ENCODE peak calls at places on chromosomes 5 and 9, in ten cellular contexts. One of them, this sample, is unnamed.

GRCh38 chr5:110880413-110880812 is 141.6 kb downstream of the SLC25A46 start:
- DNase-seq in A549: no peak
- DNase-seq in uterus: no peak
- DNase-seq in suprapubic skin: no peak
- DNase-seq in HCT116: no peak
- DNase-seq in HepG2: no peak
- DNase-seq in lung: peak; percentile 47
- DNase-seq in stomach: peak; percentile 64
- DNase-seq in heart left ventricle: no peak
- DNase-seq in body of pancreas: peak; percentile 20
- DNase-seq in this sample: peak; percentile 5

GRCh38 chr5:32753765-32754164 is 42.6 kb downstream of the NPR3 start:
- DNase-seq in A549: peak; percentile 40
- DNase-seq in uterus: no peak
- DNase-seq in suprapubic skin: no peak
- DNase-seq in HCT116: no peak
- DNase-seq in HepG2: no peak
- DNase-seq in lung: no peak
- DNase-seq in stomach: no peak
- DNase-seq in heart left ventricle: no peak
- DNase-seq in body of pancreas: no peak
- DNase-seq in this sample: no peak

GRCh38 chr9:30970186-30970585 is 1414.3 kb upstream of the ACO1 start:
- DNase-seq in A549: no peak
- DNase-seq in uterus: no peak
- DNase-seq in suprapubic skin: no peak
- DNase-seq in HCT116: no peak
- DNase-seq in HepG2: no peak
- DNase-seq in lung: no peak
- DNase-seq in stomach: no peak
- DNase-seq in heart left ventricle: no peak
- DNase-seq in body of pancreas: no peak
- DNase-seq in this sample: no peak

GRCh38 chr5:55597014-55597981 is 62.5 kb upstream of the PLPP1 start:
- DNase-seq in A549: peak; percentile 80
- DNase-seq in uterus: peak; percentile 68
- DNase-seq in suprapubic skin: no peak
- DNase-seq in HCT116: peak; percentile 54
- DNase-seq in HepG2: no peak
- DNase-seq in lung: peak; percentile 39
- DNase-seq in stomach: no peak
- DNase-seq in heart left ventricle: peak; percentile 72
- DNase-seq in body of pancreas: peak; percentile 34
- DNase-seq in this sample: peak; percentile 54

GRCh38 chr9:23598994-23599393 is 227.0 kb downstream of the ELAVL2 start:
- DNase-seq in A549: no peak
- DNase-seq in uterus: no peak
- DNase-seq in suprapubic skin: no peak
- DNase-seq in HCT116: no peak
- DNase-seq in HepG2: no peak
- DNase-seq in lung: no peak
- DNase-seq in stomach: no peak
- DNase-seq in heart left ventricle: no peak
- DNase-seq in body of pancreas: no peak
- DNase-seq in this sample: no peak

GRCh38 chr9:133075925-133076324 is 14.1 kb downstream of the CEL start:
- DNase-seq in A549: no peak
- DNase-seq in uterus: no peak
- DNase-seq in suprapubic skin: no peak
- DNase-seq in HCT116: no peak
- DNase-seq in HepG2: peak; percentile 14
- DNase-seq in lung: no peak
- DNase-seq in stomach: no peak
- DNase-seq in heart left ventricle: no peak
- DNase-seq in body of pancreas: no peak
- DNase-seq in this sample: no peak

GRCh38 chr5:159242656-159243055 is 20.4 kb upstream of the UBLCP1 start:
- DNase-seq in A549: no peak
- DNase-seq in uterus: no peak
- DNase-seq in suprapubic skin: no peak
- DNase-seq in HCT116: no peak
- DNase-seq in HepG2: no peak
- DNase-seq in lung: no peak
- DNase-seq in stomach: no peak
- DNase-seq in heart left ventricle: no peak
- DNase-seq in body of pancreas: no peak
- DNase-seq in this sample: no peak

GRCh38 chr9:36286388-36286787 is 28.1 kb upstream of the GNE start:
- DNase-seq in A549: no peak
- DNase-seq in uterus: no peak
- DNase-seq in suprapubic skin: no peak
- DNase-seq in HCT116: no peak
- DNase-seq in HepG2: no peak
- DNase-seq in lung: no peak
- DNase-seq in stomach: no peak
- DNase-seq in heart left ventricle: no peak
- DNase-seq in body of pancreas: no peak
- DNase-seq in this sample: no peak

GRCh38 chr5:1506242-1507015 is 17.3 kb downstream of the LPCAT1 start:
- DNase-seq in A549: no peak
- DNase-seq in uterus: no peak
- DNase-seq in suprapubic skin: no peak
- DNase-seq in HCT116: no peak
- DNase-seq in HepG2: no peak
- DNase-seq in lung: no peak
- DNase-seq in stomach: no peak
- DNase-seq in heart left ventricle: peak; percentile 28
- DNase-seq in body of pancreas: no peak
- DNase-seq in this sample: no peak

GRCh38 chr5:127442085-127442484 is 75.4 kb upstream of the PRRC1 start:
- DNase-seq in A549: peak; percentile 13
- DNase-seq in uterus: no peak
- DNase-seq in suprapubic skin: no peak
- DNase-seq in HCT116: no peak
- DNase-seq in HepG2: no peak
- DNase-seq in lung: no peak
- DNase-seq in stomach: no peak
- DNase-seq in heart left ventricle: no peak
- DNase-seq in body of pancreas: no peak
- DNase-seq in this sample: no peak

GRCh38 chr5:1772634-1773033 is 27.0 kb downstream of the MRPL36 start:
- DNase-seq in A549: peak; percentile 44
- DNase-seq in uterus: no peak
- DNase-seq in suprapubic skin: no peak
- DNase-seq in HCT116: peak; percentile 38
- DNase-seq in HepG2: peak; percentile 44
- DNase-seq in lung: no peak
- DNase-seq in stomach: no peak
- DNase-seq in heart left ventricle: no peak
- DNase-seq in body of pancreas: no peak
- DNase-seq in this sample: peak; percentile 16

GRCh38 chr5:111532873-111533272 is 20.5 kb upstream of the STARD4 start:
- DNase-seq in A549: no peak
- DNase-seq in uterus: no peak
- DNase-seq in suprapubic skin: no peak
- DNase-seq in HCT116: no peak
- DNase-seq in HepG2: no peak
- DNase-seq in lung: no peak
- DNase-seq in stomach: no peak
- DNase-seq in heart left ventricle: no peak
- DNase-seq in body of pancreas: no peak
- DNase-seq in this sample: no peak

GRCh38 chr5:149641000-149641576 is 59.8 kb downstream of the ARHGEF37 start:
- DNase-seq in A549: peak; percentile 33
- DNase-seq in uterus: peak; percentile 93
- DNase-seq in suprapubic skin: no peak
- DNase-seq in HCT116: no peak
- DNase-seq in HepG2: peak; percentile 85
- DNase-seq in lung: no peak
- DNase-seq in stomach: peak; percentile 53
- DNase-seq in heart left ventricle: no peak
- DNase-seq in body of pancreas: peak; percentile 26
- DNase-seq in this sample: peak; percentile 97

GRCh38 chr9:76634356-76635054 is 129.7 kb upstream of the PCA3 start:
- DNase-seq in A549: peak; percentile 10
- DNase-seq in uterus: no peak
- DNase-seq in suprapubic skin: no peak
- DNase-seq in HCT116: peak; percentile 1
- DNase-seq in HepG2: peak; percentile 15
- DNase-seq in lung: no peak
- DNase-seq in stomach: no peak
- DNase-seq in heart left ventricle: no peak
- DNase-seq in body of pancreas: no peak
- DNase-seq in this sample: peak; percentile 86

GRCh38 chr5:39138182-39138487 is 63.9 kb upstream of the RICTOR start:
- DNase-seq in A549: no peak
- DNase-seq in uterus: no peak
- DNase-seq in suprapubic skin: no peak
- DNase-seq in HCT116: no peak
- DNase-seq in HepG2: no peak
- DNase-seq in lung: no peak
- DNase-seq in stomach: no peak
- DNase-seq in heart left ventricle: no peak
- DNase-seq in body of pancreas: no peak
- DNase-seq in this sample: no peak

GRCh38 chr5:3026099-3026498 is 274.6 kb upstream of the IRX2 start:
- DNase-seq in A549: no peak
- DNase-seq in uterus: no peak
- DNase-seq in suprapubic skin: peak; percentile 75
- DNase-seq in HCT116: no peak
- DNase-seq in HepG2: no peak
- DNase-seq in lung: no peak
- DNase-seq in stomach: no peak
- DNase-seq in heart left ventricle: no peak
- DNase-seq in body of pancreas: no peak
- DNase-seq in this sample: no peak

DNA sequence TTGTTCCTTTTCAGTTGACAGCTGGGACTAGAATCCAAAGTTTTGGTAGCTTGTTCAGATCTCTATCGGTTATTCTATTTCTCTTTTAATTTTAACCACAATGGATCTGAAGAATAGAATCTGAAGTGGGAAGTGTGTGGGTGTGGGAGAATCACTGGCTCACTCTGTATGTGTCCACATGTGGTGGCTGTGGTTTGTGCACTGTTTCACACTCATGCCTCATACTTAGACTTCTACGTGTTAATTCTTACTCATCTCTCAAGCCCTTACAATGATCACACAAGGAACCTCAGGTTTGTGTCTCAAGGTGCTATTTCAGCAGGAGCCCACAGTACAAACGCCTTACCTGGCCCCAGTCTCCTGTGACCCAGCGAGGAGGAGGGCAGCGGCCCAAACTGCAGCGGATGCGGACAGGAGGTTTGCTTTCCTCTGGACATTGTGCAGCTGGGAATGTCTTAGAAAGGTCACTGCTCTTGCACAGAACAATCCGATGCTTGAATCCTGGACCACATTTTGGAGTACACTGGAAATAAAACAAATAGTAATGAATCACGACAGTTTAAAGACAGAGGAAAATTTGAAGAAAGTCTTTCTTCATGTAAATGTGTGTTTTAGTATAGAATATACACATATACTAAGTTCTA is 309.1 kb downstream of the ADAMTS6 start:
- DNase-seq in A549: no peak
- DNase-seq in uterus: no peak
- DNase-seq in suprapubic skin: no peak
- DNase-seq in HCT116: no peak
- DNase-seq in HepG2: no peak
- DNase-seq in lung: no peak
- DNase-seq in stomach: no peak
- DNase-seq in heart left ventricle: no peak
- DNase-seq in body of pancreas: no peak
- DNase-seq in this sample: no peak
- H3K27ac ChIP-seq in A549: no peak overlapping the region
- H3K27ac ChIP-seq in uterus: no peak overlapping the region
- H3K27ac ChIP-seq in suprapubic skin: no peak overlapping the region
- H3K27ac ChIP-seq in HCT116: no peak overlapping the region
- H3K27ac ChIP-seq in HepG2: no peak overlapping the region
- H3K27ac ChIP-seq in lung: no peak overlapping the region
- H3K27ac ChIP-seq in stomach: no peak overlapping the region
- H3K27ac ChIP-seq in heart left ventricle: no peak overlapping the region
- H3K27ac ChIP-seq in body of pancreas: no peak overlapping the region
- H3K27ac ChIP-seq in this sample: no peak overlapping the region

GRCh38 chr5:141515141-141515540 is 26.3 kb downstream of the PCDHGC5 start:
- DNase-seq in A549: no peak
- DNase-seq in uterus: no peak
- DNase-seq in suprapubic skin: no peak
- DNase-seq in HCT116: no peak
- DNase-seq in HepG2: no peak
- DNase-seq in lung: no peak
- DNase-seq in stomach: no peak
- DNase-seq in heart left ventricle: no peak
- DNase-seq in body of pancreas: no peak
- DNase-seq in this sample: no peak
- H3K27ac ChIP-seq in A549: no peak overlapping the region
- H3K27ac ChIP-seq in uterus: peak overlapping the region; percentile 97
- H3K27ac ChIP-seq in suprapubic skin: peak overlapping the region; percentile 93
- H3K27ac ChIP-seq in HCT116: no peak overlapping the region
- H3K27ac ChIP-seq in HepG2: no peak overlapping the region
- H3K27ac ChIP-seq in lung: peak overlapping the region; percentile 21
- H3K27ac ChIP-seq in stomach: peak overlapping the region; percentile 92
- H3K27ac ChIP-seq in heart left ventricle: peak overlapping the region; percentile 95
- H3K27ac ChIP-seq in body of pancreas: no peak overlapping the region
- H3K27ac ChIP-seq in this sample: no peak overlapping the region

GRCh38 chr9:34124103-34124502 is 2.4 kb downstream of the DCAF12 start:
- DNase-seq in A549: no peak
- DNase-seq in uterus: no peak
- DNase-seq in suprapubic skin: no peak
- DNase-seq in HCT116: no peak
- DNase-seq in HepG2: no peak
- DNase-seq in lung: no peak
- DNase-seq in stomach: no peak
- DNase-seq in heart left ventricle: no peak
- DNase-seq in body of pancreas: no peak
- DNase-seq in this sample: no peak
- H3K27ac ChIP-seq in A549: no peak overlapping the region
- H3K27ac ChIP-seq in uterus: no peak overlapping the region
- H3K27ac ChIP-seq in suprapubic skin: no peak overlapping the region
- H3K27ac ChIP-seq in HCT116: no peak overlapping the region
- H3K27ac ChIP-seq in HepG2: no peak overlapping the region
- H3K27ac ChIP-seq in lung: peak overlapping the region; percentile 41
- H3K27ac ChIP-seq in stomach: no peak overlapping the region
- H3K27ac ChIP-seq in heart left ventricle: no peak overlapping the region
- H3K27ac ChIP-seq in body of pancreas: no peak overlapping the region
- H3K27ac ChIP-seq in this sample: no peak overlapping the region

DNA sequence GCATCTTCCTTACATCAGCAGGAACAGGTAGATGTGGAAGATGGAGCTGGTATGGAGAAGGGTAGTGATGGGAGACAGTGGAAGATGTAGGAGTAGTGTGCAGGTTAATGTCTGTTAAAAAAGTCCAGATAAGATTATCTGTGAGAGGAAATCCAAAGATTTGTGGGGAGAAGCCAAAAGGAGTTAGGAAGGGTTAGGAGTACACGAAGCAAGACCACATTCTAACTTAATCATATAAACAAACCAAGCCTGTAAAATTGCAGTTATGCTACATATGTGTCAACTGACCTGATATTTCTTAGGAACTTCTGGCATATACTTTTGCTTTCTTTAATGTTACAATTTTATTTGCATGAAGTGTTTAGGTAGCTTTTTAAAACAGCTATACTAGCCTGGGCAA is 142.1 kb upstream of the DMRT1 start:
- DNase-seq in A549: no peak
- DNase-seq in uterus: no peak
- DNase-seq in suprapubic skin: no peak
- DNase-seq in HCT116: no peak
- DNase-seq in HepG2: no peak
- DNase-seq in lung: no peak
- DNase-seq in stomach: no peak
- DNase-seq in heart left ventricle: no peak
- DNase-seq in body of pancreas: no peak
- DNase-seq in this sample: no peak
- H3K27ac ChIP-seq in A549: no peak overlapping the region
- H3K27ac ChIP-seq in uterus: peak overlapping the region; percentile 87
- H3K27ac ChIP-seq in suprapubic skin: peak overlapping the region; percentile 36
- H3K27ac ChIP-seq in HCT116: no peak overlapping the region
- H3K27ac ChIP-seq in HepG2: no peak overlapping the region
- H3K27ac ChIP-seq in lung: no peak overlapping the region
- H3K27ac ChIP-seq in stomach: peak overlapping the region; percentile 86
- H3K27ac ChIP-seq in heart left ventricle: peak overlapping the region; percentile 39
- H3K27ac ChIP-seq in body of pancreas: no peak overlapping the region
- H3K27ac ChIP-seq in this sample: no peak overlapping the region